ENCODE peak calls at places on chromosomes 4 and X, in four cellular contexts. One of them, this sample, is unnamed.

GRCh38 chr4:157291071-157291470 is 70.5 kb downstream of the GRIA2 start:
- DNase-seq in activated CD4-positive, alpha-beta T cell treated with anti-CD3 and anti-CD28 coated beads, Interleukin-2, amount 10 ng/mL, durations not matched to agents 7 days and 5 days: no peak
- DNase-seq in Right ventricle myocardium superior: no peak
- DNase-seq in central memory CD4-positive, alpha-beta T cell: no peak
- DNase-seq in this sample: no peak

GRCh38 chrX:42237956-42238355 is 314.6 kb upstream of the CASK start:
- DNase-seq in activated CD4-positive, alpha-beta T cell treated with anti-CD3 and anti-CD28 coated beads, Interleukin-2, amount 10 ng/mL, durations not matched to agents 7 days and 5 days: no peak
- DNase-seq in Right ventricle myocardium superior: no peak
- DNase-seq in central memory CD4-positive, alpha-beta T cell: no peak
- DNase-seq in this sample: no peak

GRCh38 chrX:52341493-52341892 is 27.3 kb upstream of the XAGE2 start:
- DNase-seq in Right ventricle myocardium superior: no peak
- DNase-seq in activated CD4-positive, alpha-beta T cell treated with anti-CD3 and anti-CD28 coated beads, Interleukin-2, amount 10 ng/mL, durations not matched to agents 7 days and 5 days: no peak
- DNase-seq in central memory CD4-positive, alpha-beta T cell: no peak
- DNase-seq in this sample: no peak

GRCh38 chrX:70444326-70445196 is at the start of gene DLG3:
- DNase-seq in activated CD4-positive, alpha-beta T cell treated with anti-CD3 and anti-CD28 coated beads, Interleukin-2, amount 10 ng/mL, durations not matched to agents 7 days and 5 days: no peak
- DNase-seq in central memory CD4-positive, alpha-beta T cell: no peak
- DNase-seq in Right ventricle myocardium superior: peak; percentile 49
- DNase-seq in this sample: peak; percentile 3

GRCh38 chr4:110175634-110176033 is 22.8 kb downstream of the ELOVL6 start:
- DNase-seq in Right ventricle myocardium superior: no peak
- DNase-seq in central memory CD4-positive, alpha-beta T cell: no peak
- DNase-seq in activated CD4-positive, alpha-beta T cell treated with anti-CD3 and anti-CD28 coated beads, Interleukin-2, amount 10 ng/mL, durations not matched to agents 7 days and 5 days: no peak
- DNase-seq in this sample: no peak

GRCh38 chrX:12701625-12702024 is 89.6 kb upstream of the PRPS2 start:
- DNase-seq in Right ventricle myocardium superior: peak; percentile 42
- DNase-seq in central memory CD4-positive, alpha-beta T cell: no peak
- DNase-seq in activated CD4-positive, alpha-beta T cell treated with anti-CD3 and anti-CD28 coated beads, Interleukin-2, amount 10 ng/mL, durations not matched to agents 7 days and 5 days: peak; percentile 48
- DNase-seq in this sample: peak; percentile 3

GRCh38 chr4:189364032-189364449 is 576.6 kb upstream of the FRG1 start:
- DNase-seq in activated CD4-positive, alpha-beta T cell treated with anti-CD3 and anti-CD28 coated beads, Interleukin-2, amount 10 ng/mL, durations not matched to agents 7 days and 5 days: no peak
- DNase-seq in central memory CD4-positive, alpha-beta T cell: no peak
- DNase-seq in Right ventricle myocardium superior: no peak
- DNase-seq in this sample: no peak

GRCh38 chr4:77269505-77269904 is 112.5 kb downstream of the CCNG2 start:
- DNase-seq in central memory CD4-positive, alpha-beta T cell: no peak
- DNase-seq in Right ventricle myocardium superior: no peak
- DNase-seq in activated CD4-positive, alpha-beta T cell treated with anti-CD3 and anti-CD28 coated beads, Interleukin-2, amount 10 ng/mL, durations not matched to agents 7 days and 5 days: no peak
- DNase-seq in this sample: no peak

GRCh38 chr4:31390849-31391248 is 670.7 kb downstream of the PCDH7 start:
- DNase-seq in central memory CD4-positive, alpha-beta T cell: no peak
- DNase-seq in activated CD4-positive, alpha-beta T cell treated with anti-CD3 and anti-CD28 coated beads, Interleukin-2, amount 10 ng/mL, durations not matched to agents 7 days and 5 days: no peak
- DNase-seq in Right ventricle myocardium superior: no peak
- DNase-seq in this sample: no peak

GRCh38 chrX:103488332-103488731 is 31.0 kb downstream of the RAB40A start:
- DNase-seq in central memory CD4-positive, alpha-beta T cell: no peak
- DNase-seq in activated CD4-positive, alpha-beta T cell treated with anti-CD3 and anti-CD28 coated beads, Interleukin-2, amount 10 ng/mL, durations not matched to agents 7 days and 5 days: no peak
- DNase-seq in Right ventricle myocardium superior: no peak
- DNase-seq in this sample: no peak

GRCh38 chrX:118626346-118626745 is 101.1 kb upstream of the IL13RA1 start:
- DNase-seq in Right ventricle myocardium superior: no peak
- DNase-seq in activated CD4-positive, alpha-beta T cell treated with anti-CD3 and anti-CD28 coated beads, Interleukin-2, amount 10 ng/mL, durations not matched to agents 7 days and 5 days: no peak
- DNase-seq in central memory CD4-positive, alpha-beta T cell: no peak
- DNase-seq in this sample: no peak

GRCh38 chr4:103011378-103012025 is 8.0 kb downstream of the SLC9B1 start:
- DNase-seq in Right ventricle myocardium superior: no peak
- DNase-seq in central memory CD4-positive, alpha-beta T cell: no peak
- DNase-seq in activated CD4-positive, alpha-beta T cell treated with anti-CD3 and anti-CD28 coated beads, Interleukin-2, amount 10 ng/mL, durations not matched to agents 7 days and 5 days: no peak
- DNase-seq in this sample: no peak

GRCh38 chr4:110197421-110198398 is 705 bp downstream of the ELOVL6 start:
- DNase-seq in activated CD4-positive, alpha-beta T cell treated with anti-CD3 and anti-CD28 coated beads, Interleukin-2, amount 10 ng/mL, durations not matched to agents 7 days and 5 days: peak; percentile 50
- DNase-seq in central memory CD4-positive, alpha-beta T cell: peak; percentile 28
- DNase-seq in Right ventricle myocardium superior: peak; percentile 59
- DNase-seq in this sample: peak; percentile 22

GRCh38 chr4:153114771-153115321 is 89.4 kb upstream of the TRIM2 start:
- DNase-seq in activated CD4-positive, alpha-beta T cell treated with anti-CD3 and anti-CD28 coated beads, Interleukin-2, amount 10 ng/mL, durations not matched to agents 7 days and 5 days: peak; percentile 68
- DNase-seq in central memory CD4-positive, alpha-beta T cell: peak; percentile 86
- DNase-seq in Right ventricle myocardium superior: no peak
- DNase-seq in this sample: peak; percentile 28

GRCh38 chr4:168677879-168678278 is 181.0 kb downstream of the PALLD start:
- DNase-seq in Right ventricle myocardium superior: no peak
- DNase-seq in activated CD4-positive, alpha-beta T cell treated with anti-CD3 and anti-CD28 coated beads, Interleukin-2, amount 10 ng/mL, durations not matched to agents 7 days and 5 days: no peak
- DNase-seq in central memory CD4-positive, alpha-beta T cell: no peak
- DNase-seq in this sample: no peak

GRCh38 chr4:81722229-81722900 is 250.7 kb upstream of the RASGEF1B start:
- DNase-seq in Right ventricle myocardium superior: no peak
- DNase-seq in activated CD4-positive, alpha-beta T cell treated with anti-CD3 and anti-CD28 coated beads, Interleukin-2, amount 10 ng/mL, durations not matched to agents 7 days and 5 days: no peak
- DNase-seq in central memory CD4-positive, alpha-beta T cell: no peak
- DNase-seq in this sample: no peak

GRCh38 chr4:98466868-98467599 is 191.4 kb downstream of the TSPAN5 start:
- DNase-seq in central memory CD4-positive, alpha-beta T cell: no peak
- DNase-seq in activated CD4-positive, alpha-beta T cell treated with anti-CD3 and anti-CD28 coated beads, Interleukin-2, amount 10 ng/mL, durations not matched to agents 7 days and 5 days: no peak
- DNase-seq in Right ventricle myocardium superior: no peak
- DNase-seq in this sample: no peak

GRCh38 chrX:45068555-45068954 is 132.1 kb downstream of the DIPK2B start:
- DNase-seq in activated CD4-positive, alpha-beta T cell treated with anti-CD3 and anti-CD28 coated beads, Interleukin-2, amount 10 ng/mL, durations not matched to agents 7 days and 5 days: peak; percentile 17
- DNase-seq in Right ventricle myocardium superior: no peak
- DNase-seq in central memory CD4-positive, alpha-beta T cell: peak; percentile 40
- DNase-seq in this sample: no peak

GRCh38 chr4:38687571-38688011 is 23.6 kb downstream of the KLF3 start:
- DNase-seq in Right ventricle myocardium superior: no peak
- DNase-seq in central memory CD4-positive, alpha-beta T cell: no peak
- DNase-seq in activated CD4-positive, alpha-beta T cell treated with anti-CD3 and anti-CD28 coated beads, Interleukin-2, amount 10 ng/mL, durations not matched to agents 7 days and 5 days: no peak
- DNase-seq in this sample: no peak

GRCh38 chrX:2538016-2538415 is 37.2 kb upstream of the DHRSX start:
- DNase-seq in Right ventricle myocardium superior: no peak
- DNase-seq in central memory CD4-positive, alpha-beta T cell: no peak
- DNase-seq in activated CD4-positive, alpha-beta T cell treated with anti-CD3 and anti-CD28 coated beads, Interleukin-2, amount 10 ng/mL, durations not matched to agents 7 days and 5 days: no peak
- DNase-seq in this sample: no peak

GRCh38 chr4:76979236-76979635 is 29.7 kb downstream of the SEPTIN11 start:
- DNase-seq in Right ventricle myocardium superior: no peak
- DNase-seq in activated CD4-positive, alpha-beta T cell treated with anti-CD3 and anti-CD28 coated beads, Interleukin-2, amount 10 ng/mL, durations not matched to agents 7 days and 5 days: no peak
- DNase-seq in central memory CD4-positive, alpha-beta T cell: no peak
- DNase-seq in this sample: no peak

GRCh38 chr4:167025651-167026050 is 208.6 kb downstream of the SPOCK3 start:
- DNase-seq in activated CD4-positive, alpha-beta T cell treated with anti-CD3 and anti-CD28 coated beads, Interleukin-2, amount 10 ng/mL, durations not matched to agents 7 days and 5 days: no peak
- DNase-seq in Right ventricle myocardium superior: no peak
- DNase-seq in central memory CD4-positive, alpha-beta T cell: no peak
- DNase-seq in this sample: no peak

GRCh38 chr4:83629945-83630684 is 94.2 kb downstream of the GPAT3 start:
- DNase-seq in central memory CD4-positive, alpha-beta T cell: no peak
- DNase-seq in activated CD4-positive, alpha-beta T cell treated with anti-CD3 and anti-CD28 coated beads, Interleukin-2, amount 10 ng/mL, durations not matched to agents 7 days and 5 days: no peak
- DNase-seq in Right ventricle myocardium superior: peak; percentile 49
- DNase-seq in this sample: no peak

GRCh38 chrX:45485682-45486081 is 285.0 kb upstream of the DIPK2B start:
- DNase-seq in activated CD4-positive, alpha-beta T cell treated with anti-CD3 and anti-CD28 coated beads, Interleukin-2, amount 10 ng/mL, durations not matched to agents 7 days and 5 days: no peak
- DNase-seq in Right ventricle myocardium superior: no peak
- DNase-seq in central memory CD4-positive, alpha-beta T cell: no peak
- DNase-seq in this sample: no peak

GRCh38 chr4:122775987-122776836 is 43.7 kb downstream of the BBS12 start:
- DNase-seq in central memory CD4-positive, alpha-beta T cell: no peak
- DNase-seq in activated CD4-positive, alpha-beta T cell treated with anti-CD3 and anti-CD28 coated beads, Interleukin-2, amount 10 ng/mL, durations not matched to agents 7 days and 5 days: no peak
- DNase-seq in Right ventricle myocardium superior: no peak
- DNase-seq in this sample: no peak

GRCh38 chr4:176784816-176785215 is 7.9 kb downstream of the VEGFC start:
- DNase-seq in Right ventricle myocardium superior: no peak
- DNase-seq in activated CD4-positive, alpha-beta T cell treated with anti-CD3 and anti-CD28 coated beads, Interleukin-2, amount 10 ng/mL, durations not matched to agents 7 days and 5 days: no peak
- DNase-seq in central memory CD4-positive, alpha-beta T cell: no peak
- DNase-seq in this sample: no peak

GRCh38 chr4:77012726-77013125 is 63.1 kb downstream of the CCNI start:
- DNase-seq in activated CD4-positive, alpha-beta T cell treated with anti-CD3 and anti-CD28 coated beads, Interleukin-2, amount 10 ng/mL, durations not matched to agents 7 days and 5 days: no peak
- DNase-seq in central memory CD4-positive, alpha-beta T cell: no peak
- DNase-seq in Right ventricle myocardium superior: peak; percentile 66
- DNase-seq in this sample: no peak

GRCh38 chr4:107736924-107737448 is 17.0 kb upstream of the PAPSS1 start:
- DNase-seq in Right ventricle myocardium superior: no peak
- DNase-seq in central memory CD4-positive, alpha-beta T cell: peak; percentile 40
- DNase-seq in activated CD4-positive, alpha-beta T cell treated with anti-CD3 and anti-CD28 coated beads, Interleukin-2, amount 10 ng/mL, durations not matched to agents 7 days and 5 days: peak; percentile 47
- DNase-seq in this sample: peak; percentile 25

GRCh38 chr4:88456757-88457306 is at the start of gene HERC5:
- DNase-seq in central memory CD4-positive, alpha-beta T cell: peak; percentile 95
- DNase-seq in Right ventricle myocardium superior: peak; percentile 94
- DNase-seq in activated CD4-positive, alpha-beta T cell treated with anti-CD3 and anti-CD28 coated beads, Interleukin-2, amount 10 ng/mL, durations not matched to agents 7 days and 5 days: peak; percentile 95
- DNase-seq in this sample: peak; percentile 82

GRCh38 chr4:102901804-102902203 is 33.0 kb downstream of the CISD2 start:
- DNase-seq in central memory CD4-positive, alpha-beta T cell: no peak
- DNase-seq in Right ventricle myocardium superior: no peak
- DNase-seq in activated CD4-positive, alpha-beta T cell treated with anti-CD3 and anti-CD28 coated beads, Interleukin-2, amount 10 ng/mL, durations not matched to agents 7 days and 5 days: no peak
- DNase-seq in this sample: no peak

This sample was measured in T1000.